ENCODE peak calls at places on chromosome 15, in four cellular contexts. A, H, E and V are unnamed samples.

GRCh38 chr15:67019886-67020520 is 45.4 kb upstream of the SMAD3 start:
- DNase-seq in A (no peak), E (no peak), H (no peak), V (peak; percentile 42)

GRCh38 chr15:73598540-73599195 is 34.5 kb downstream of the NPTN start:
- DNase-seq in H (no peak), A (no peak), E (no peak), V (no peak)

GRCh38 chr15:49415638-49416037 is 7.4 kb upstream of the FGF7 start:
- DNase-seq in A (no peak), E (peak; percentile 82), H (no peak), V (no peak)

GRCh38 chr15:37135225-37135624 is 34.9 kb upstream of the MEIS2 start:
- DNase-seq in A (no peak), H (no peak), E (peak; percentile 9), V (no peak)

GRCh38 chr15:30921781-30922371 is 18.2 kb downstream of the FAN1 start:
- DNase-seq in A (no peak), E (no peak), H (no peak), V (no peak)

GRCh38 chr15:45349671-45350070 is 28.7 kb downstream of the GATM start:
- DNase-seq in A (no peak), E (no peak), H (no peak), V (no peak)

GRCh38 chr15:48555244-48555804 is 90.2 kb downstream of the FBN1 start:
- DNase-seq in E (no peak), H (no peak), A (no peak), V (no peak)

GRCh38 chr15:58407786-58408185 is 24.0 kb upstream of the LIPC start:
- DNase-seq in A (no peak), E (no peak), H (no peak), V (no peak)

GRCh38 chr15:42608767-42609488 is 33.5 kb downstream of the STARD9 start:
- DNase-seq in E (no peak), H (no peak), A (no peak), V (no peak)

GRCh38 chr15:36810656-36811449 is 231.4 kb downstream of the CDIN1 start:
- DNase-seq in E (no peak), A (no peak), H (no peak), V (no peak)

DNA sequence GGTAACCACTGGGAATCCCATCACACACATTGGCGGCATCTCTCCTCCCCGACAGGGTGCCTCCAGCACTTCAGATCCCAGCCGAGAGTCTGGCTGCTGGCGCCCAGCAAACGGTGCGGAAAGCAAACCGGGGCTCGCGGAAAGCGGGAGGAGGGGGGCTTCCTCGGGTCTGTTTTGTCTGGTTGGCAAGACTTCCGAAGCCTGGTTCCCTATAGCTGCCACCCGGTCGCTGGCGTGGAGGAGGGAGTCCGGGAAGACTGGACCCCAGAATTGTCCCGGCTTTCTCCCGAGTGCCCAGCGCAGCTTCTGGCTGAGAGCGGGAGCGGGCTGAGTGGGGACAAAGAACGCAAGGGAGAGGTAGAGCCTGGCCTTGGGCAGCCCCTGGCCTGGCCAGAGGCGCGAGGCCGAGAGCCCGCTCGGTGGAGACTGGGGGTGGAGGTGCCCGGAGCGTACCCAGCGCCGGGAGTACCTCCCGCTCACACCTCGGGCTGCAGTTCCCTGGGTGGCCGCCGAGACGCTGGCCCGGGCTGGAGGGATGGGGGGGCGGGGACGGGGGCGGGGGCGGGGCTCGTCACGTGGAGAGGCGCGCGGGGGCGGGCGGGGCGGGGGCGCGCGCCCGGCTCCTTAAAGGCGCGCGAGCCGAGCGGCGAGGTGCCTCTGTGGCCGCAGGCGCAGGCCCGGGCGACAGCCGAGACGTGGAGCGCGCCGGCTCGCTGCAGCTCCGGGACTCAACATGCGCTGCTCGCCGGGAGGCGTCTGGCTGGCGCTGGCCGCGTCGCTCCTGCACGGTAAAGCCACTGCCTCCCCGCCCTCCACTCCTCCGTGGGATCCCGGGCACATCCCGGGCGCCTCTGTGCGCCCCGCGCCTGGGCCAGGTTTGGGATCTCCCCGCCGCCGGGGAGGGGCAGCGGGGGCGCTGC is at the start of gene CHRNA7:
- DNase-seq in E (peak; percentile 15), H (no peak), A (peak; percentile 52), V (peak; percentile 71)
- H3K27ac ChIP-seq in E (no peak within 1 kb of the TSS), H (no peak within 1 kb of the TSS), A (peak within 1 kb of the TSS; percentile 50), V (peak within 1 kb of the TSS; percentile 43)

GRCh38 chr15:52262364-52262763 is 33.2 kb downstream of the MYO5C start:
- DNase-seq in A (no peak), E (no peak), H (no peak), V (no peak)

GRCh38 chr15:52261026-52261425 is 34.6 kb downstream of the MYO5C start:
- DNase-seq in H (no peak), E (no peak), A (no peak), V (no peak)

GRCh38 chr15:52263563-52263962 is 32.0 kb downstream of the MYO5C start:
- DNase-seq in H (no peak), A (no peak), E (no peak), V (no peak)

GRCh38 chr15:52259503-52259902 is 36.1 kb downstream of the MYO5C start:
- DNase-seq in E (no peak), H (no peak), A (no peak), V (no peak)

GRCh38 chr15:52261498-52262242 is 33.9 kb downstream of the MYO5C start:
- DNase-seq in H (peak; percentile 45), E (peak; percentile 90), A (peak; percentile 73), V (peak; percentile 73)
- H3K27ac ChIP-seq in H (peak overlapping the region; percentile 22), E (no peak overlapping the region), A (peak overlapping the region; percentile 72), V (peak overlapping the region; percentile 51)

DNA sequence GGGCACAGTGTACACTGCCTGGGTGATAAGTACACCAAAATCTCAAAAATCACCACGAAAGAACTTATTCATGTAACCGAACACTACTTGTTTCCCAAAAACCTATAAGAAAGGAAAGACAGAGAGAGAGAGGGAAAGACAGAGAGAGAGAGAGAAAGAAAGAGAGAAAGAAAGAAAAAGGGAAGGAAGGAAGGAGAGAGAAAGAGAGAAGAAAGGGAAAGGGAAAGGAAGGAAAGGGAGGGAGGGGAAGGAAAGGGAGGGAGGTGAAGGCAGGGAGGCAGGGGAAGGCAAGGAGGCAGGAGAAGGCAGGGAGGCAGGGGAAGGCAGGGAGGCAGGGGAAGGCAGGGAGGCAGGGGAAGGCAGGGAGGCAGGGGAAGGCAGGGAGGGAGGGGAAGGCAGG is 48.2 kb downstream of the ANXA2 start:
- DNase-seq in H (no peak), A (no peak), E (no peak), V (no peak)
- H3K27ac ChIP-seq in H (peak overlapping the region; percentile 55), A (no peak overlapping the region), E (no peak overlapping the region), V (no peak overlapping the region)

GRCh38 chr15:92892201-92892555 is 7.9 kb upstream of the CHD2 start:
- DNase-seq in A (no peak), H (no peak), E (no peak), V (no peak)
- H3K27ac ChIP-seq in A (no peak overlapping the region), H (no peak overlapping the region), E (no peak overlapping the region), V (no peak overlapping the region)

GRCh38 chr15:90559119-90559518 is 29.4 kb downstream of the CRTC3 start:
- DNase-seq in H (no peak), A (no peak), E (no peak), V (no peak)
- H3K27ac ChIP-seq in H (peak overlapping the region; percentile 88), A (peak overlapping the region; percentile 77), E (no peak overlapping the region), V (peak overlapping the region; percentile 81)

GRCh38 chr15:90240856-90241255 is 6.8 kb downstream of the GDPGP1 start:
- DNase-seq in A (no peak), E (no peak), H (no peak), V (no peak)

GRCh38 chr15:90239371-90239770 is 5.4 kb downstream of the GDPGP1 start:
- DNase-seq in A (no peak), H (no peak), E (no peak), V (no peak)

GRCh38 chr15:90241343-90242192 is 7.6 kb downstream of the GDPGP1 start:
- DNase-seq in H (no peak), A (no peak), E (no peak), V (no peak)
- H3K27ac ChIP-seq in H (no peak overlapping the region), A (no peak overlapping the region), E (no peak overlapping the region), V (no peak overlapping the region)